ENCODE peak calls at places on chromosomes 6 and 20, in seven cellular contexts. K is SW 1271, J is EL, E is memory B cell, W is NCI-H1092 treated with DMSO at 0.1 percent for 48 hours, B is HTR-8/SVneo, C is SHP77. I is an unnamed sample.

GRCh38 chr6:105326216-105326615 is 76.7 kb downstream of the PREP start:
- DNase-seq in K (no peak), J (peak), E (no peak), W (peak), B (no peak), C (peak), I (peak)

GRCh38 chr6:43970913-43971775 is 156.1 kb downstream of the MRPL14 start:
- DNase-seq in K (no peak), J (no peak), E (no peak), W (no peak), B (no peak), C (no peak), I (no peak)

GRCh38 chr6:158852312-158853071 is 33.3 kb upstream of the EZR start:
- DNase-seq in K (no peak), J (no peak), E (no peak), W (no peak), B (no peak), C (no peak), I (no peak)

GRCh38 chr6:20746024-20746423 is 211.8 kb downstream of the CDKAL1 start:
- DNase-seq in K (no peak), J (no peak), E (no peak), W (no peak), B (no peak), C (no peak), I (no peak)

GRCh38 chr20:48783533-48784272 is 44.1 kb downstream of the PREX1 start:
- DNase-seq in K (no peak), J (no peak), E (no peak), W (no peak), B (no peak), C (no peak), I (no peak)

GRCh38 chr6:133315811-133316210 is 74.7 kb downstream of the EYA4 start:
- DNase-seq in K (no peak), J (no peak), E (no peak), W (peak), B (no peak), C (no peak), I (no peak)

GRCh38 chr6:132749111-132749510 is 8.6 kb downstream of the VNN2 start:
- DNase-seq in K (no peak), J (no peak), E (no peak), W (no peak), B (no peak), C (no peak), I (no peak)

GRCh38 chr20:48394415-48395081 is 433.3 kb downstream of the PREX1 start:
- DNase-seq in K (no peak), J (no peak), E (no peak), W (no peak), B (no peak), C (no peak), I (no peak)

GRCh38 chr20:56689318-56689717 is 60.2 kb downstream of the TFAP2C start:
- DNase-seq in K (no peak), J (peak), E (no peak), W (no peak), B (peak), C (no peak), I (no peak)

GRCh38 chr6:85390105-85390728 is 59.7 kb upstream of the NT5E start:
- DNase-seq in K (no peak), J (peak), E (no peak), W (no peak), B (no peak), C (no peak), I (no peak)

GRCh38 chr6:42200035-42200434 is 5.3 kb upstream of the GUCA1B start:
- DNase-seq in K (no peak), J (peak), E (no peak), W (peak), B (no peak), C (no peak), I (no peak)

I was measured in HCT116.